ENCODE peak calls at places on chromosomes 2 and 18, in six cellular contexts. H is astrocyte of the cerebellum, O is Calu3, Z is psoas muscle, P is pancreas, M is BJ. X is an unnamed sample.

GRCh38 chr2:34353498-34354113 is 754.5 kb upstream of the FAM98A start:
- DNase-seq in M (no peak), O (no peak), H (no peak), P (no peak), Z (no peak), X (peak; percentile 6)

GRCh38 chr2:162007447-162008040 is 66.5 kb downstream of the DPP4 start:
- DNase-seq in M (no peak), O (no peak), Z (no peak), P (no peak), H (no peak), X (no peak)

GRCh38 chr2:164620873-164621760 is at the start of gene GRB14:
- DNase-seq in Z (peak; percentile 44), O (peak; percentile 94), H (no peak), P (peak; percentile 77), M (no peak), X (peak; percentile 33)

GRCh38 chr2:190490502-190490901 is 44.0 kb downstream of the NEMP2 start:
- DNase-seq in M (no peak), H (no peak), P (no peak), O (no peak), Z (no peak), X (no peak)

GRCh38 chr2:11559066-11559785 is 25.4 kb downstream of the GREB1 start:
- DNase-seq in O (no peak), H (no peak), Z (no peak), M (no peak), P (no peak), X (no peak)

GRCh38 chr2:102099536-102100293 is 42.8 kb upstream of the IL1R1 start:
- DNase-seq in O (no peak), M (no peak), P (no peak), Z (no peak), H (no peak), X (no peak)

GRCh38 chr2:197708331-197708730 is 3.2 kb downstream of the MARS2 start:
- DNase-seq in P (no peak), Z (no peak), O (no peak), M (no peak), H (no peak), X (no peak)

GRCh38 chr18:72427721-72428120 is 116.4 kb downstream of the CBLN2 start:
- DNase-seq in P (no peak), H (peak; percentile 11), O (no peak), Z (no peak), M (no peak), X (no peak)

GRCh38 chr2:10217499-10217861 is 85.2 kb upstream of the HPCAL1 start:
- DNase-seq in P (no peak), H (no peak), O (no peak), M (no peak), Z (no peak), X (no peak)

GRCh38 chr2:71611781-71612545 is 158.6 kb downstream of the DYSF start:
- DNase-seq in M (no peak), O (no peak), H (no peak), Z (peak; percentile 4), P (no peak), X (no peak)

GRCh38 chr18:22346968-22347611 is 70.6 kb downstream of the CTAGE1 start:
- DNase-seq in M (no peak), Z (peak; percentile 59), H (no peak), O (peak; percentile 72), P (peak; percentile 65), X (no peak)

GRCh38 chr2:173001664-173002604 is 73.7 kb upstream of the MAP3K20 start:
- DNase-seq in O (no peak), Z (no peak), M (no peak), H (no peak), P (no peak), X (no peak)

GRCh38 chr2:186641807-186642321 is 52.0 kb upstream of the FAM171B start:
- DNase-seq in H (peak; percentile 75), O (peak; percentile 51), Z (no peak), M (peak; percentile 28), P (peak; percentile 35), X (peak; percentile 55)

GRCh38 chr2:177604291-177605065 is 211.9 kb downstream of the AGPS start:
- DNase-seq in P (no peak), H (peak; percentile 56), Z (no peak), M (peak; percentile 64), O (peak; percentile 45), X (no peak)

GRCh38 chr2:216658702-216659231 is 25.5 kb downstream of the IGFBP2 start:
- DNase-seq in P (no peak), O (no peak), H (no peak), M (no peak), Z (no peak), X (no peak)

GRCh38 chr2:127080226-127080940 is 26.6 kb downstream of the BIN1 start:
- DNase-seq in H (no peak), Z (no peak), P (no peak), M (no peak), O (no peak), X (no peak)

GRCh38 chr18:46481048-46481846 is 175.8 kb downstream of the LOXHD1 start:
- DNase-seq in M (no peak), O (peak; percentile 72), P (peak; percentile 6), H (peak; percentile 13), Z (no peak), X (no peak)

GRCh38 chr2:240387669-240388358 is 47.6 kb upstream of the GPC1 start:
- DNase-seq in M (peak; percentile 71), P (no peak), O (peak; percentile 42), Z (peak; percentile 79), H (peak; percentile 59), X (no peak)

GRCh38 chr18:49613141-49613641 is 51.3 kb downstream of the LIPG start:
- DNase-seq in M (no peak), Z (no peak), H (peak; percentile 56), O (no peak), P (peak; percentile 31), X (no peak)

GRCh38 chr2:11610624-11611242 is 59.3 kb downstream of the NTSR2 start:
- DNase-seq in P (no peak), O (no peak), H (no peak), Z (no peak), M (no peak), X (no peak)

GRCh38 chr2:180124273-180124881 is 117.3 kb upstream of the CWC22 start:
- DNase-seq in H (peak; percentile 63), M (no peak), P (no peak), Z (no peak), O (peak; percentile 24), X (peak; percentile 74)

GRCh38 chr2:237120956-237121720 is 35.4 kb downstream of the COPS8 start:
- DNase-seq in M (no peak), Z (no peak), H (no peak), P (no peak), O (no peak), X (no peak)

GRCh38 chr2:237118731-237119130 is 33.0 kb downstream of the COPS8 start:
- DNase-seq in P (no peak), M (no peak), Z (no peak), O (no peak), H (no peak), X (no peak)

GRCh38 chr2:237124820-237125219 is 39.1 kb downstream of the COPS8 start:
- DNase-seq in M (no peak), H (no peak), O (no peak), P (no peak), Z (no peak), X (no peak)

GRCh38 chr2:237125967-237126366 is 40.3 kb downstream of the COPS8 start:
- DNase-seq in O (no peak), H (no peak), M (no peak), Z (no peak), P (no peak), X (no peak)

DNA sequence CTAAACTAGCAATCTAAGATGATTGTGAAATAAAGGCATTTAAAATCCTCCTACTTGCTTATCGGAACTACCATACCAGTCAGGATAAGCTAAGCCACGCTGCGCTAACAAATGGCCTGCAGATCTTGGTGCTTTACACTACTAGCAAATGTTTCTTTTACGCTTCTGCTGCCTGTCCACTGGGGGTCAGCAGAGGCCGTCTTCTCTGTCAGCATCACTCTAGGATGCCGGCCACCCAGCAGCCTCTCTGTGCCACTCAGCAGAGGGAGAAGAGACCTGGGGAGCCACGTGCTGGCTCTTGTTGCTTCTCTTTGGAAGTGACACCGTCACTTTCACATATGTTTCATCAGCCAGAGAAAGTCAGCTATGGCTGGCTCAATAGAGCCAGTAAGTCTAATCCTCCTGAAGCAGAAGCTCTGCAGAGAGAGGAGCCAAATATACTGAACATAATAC is 36.6 kb downstream of the COPS8 start:
- DNase-seq in H (peak; percentile 31), P (no peak), M (no peak), Z (peak; percentile 69), O (peak; percentile 84), X (no peak)
- TF ChIP-seq CTCF in H (peak; percentile 50), P (peak; percentile 22), M (peak; percentile 84), Z (peak; percentile 66), O (peak; percentile 85), X (peak; percentile 43)

GRCh38 chr2:1910562-1911256 is 166.4 kb upstream of the PXDN start:
- DNase-seq in P (no peak), Z (no peak), H (peak; percentile 15), M (no peak), O (no peak), X (no peak)
- TF ChIP-seq CTCF in P (no peak), Z (no peak), H (peak; percentile 69), M (peak; percentile 22), O (no peak), X (peak; percentile 48)

DNA sequence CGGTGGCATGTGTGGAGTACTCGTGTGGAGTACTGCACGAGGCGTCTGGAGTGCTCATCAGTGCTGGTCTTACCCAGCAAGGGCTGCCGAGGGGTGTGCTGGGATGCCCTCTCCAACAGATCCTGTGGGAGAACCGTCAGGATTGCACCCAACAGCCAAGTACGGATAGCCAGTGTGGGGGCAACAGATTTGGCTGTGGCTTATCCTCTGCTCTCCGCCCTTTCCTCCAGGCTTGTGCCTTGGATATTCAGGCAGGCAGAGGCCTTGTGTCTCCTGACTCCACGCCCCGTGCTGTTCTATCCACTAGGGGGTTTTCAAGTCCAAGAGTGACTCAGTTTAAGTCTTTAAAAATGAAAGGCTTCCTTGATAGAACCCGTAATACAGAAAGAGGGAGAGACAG is 321.0 kb upstream of the HS6ST1 start:
- DNase-seq in H (no peak), O (no peak), Z (no peak), P (no peak), M (no peak), X (no peak)
- TF ChIP-seq CTCF in H (no peak), O (no peak), Z (no peak), P (no peak), M (no peak), X (no peak)

GRCh38 chr2:199405241-199405640 is 52.5 kb downstream of the SATB2 start:
- DNase-seq in Z (no peak), M (no peak), H (no peak), O (no peak), P (no peak), X (no peak)
- TF ChIP-seq CTCF in Z (peak; percentile 15), M (peak; percentile 16), H (peak; percentile 28), O (no peak), P (no peak), X (no peak)

DNA sequence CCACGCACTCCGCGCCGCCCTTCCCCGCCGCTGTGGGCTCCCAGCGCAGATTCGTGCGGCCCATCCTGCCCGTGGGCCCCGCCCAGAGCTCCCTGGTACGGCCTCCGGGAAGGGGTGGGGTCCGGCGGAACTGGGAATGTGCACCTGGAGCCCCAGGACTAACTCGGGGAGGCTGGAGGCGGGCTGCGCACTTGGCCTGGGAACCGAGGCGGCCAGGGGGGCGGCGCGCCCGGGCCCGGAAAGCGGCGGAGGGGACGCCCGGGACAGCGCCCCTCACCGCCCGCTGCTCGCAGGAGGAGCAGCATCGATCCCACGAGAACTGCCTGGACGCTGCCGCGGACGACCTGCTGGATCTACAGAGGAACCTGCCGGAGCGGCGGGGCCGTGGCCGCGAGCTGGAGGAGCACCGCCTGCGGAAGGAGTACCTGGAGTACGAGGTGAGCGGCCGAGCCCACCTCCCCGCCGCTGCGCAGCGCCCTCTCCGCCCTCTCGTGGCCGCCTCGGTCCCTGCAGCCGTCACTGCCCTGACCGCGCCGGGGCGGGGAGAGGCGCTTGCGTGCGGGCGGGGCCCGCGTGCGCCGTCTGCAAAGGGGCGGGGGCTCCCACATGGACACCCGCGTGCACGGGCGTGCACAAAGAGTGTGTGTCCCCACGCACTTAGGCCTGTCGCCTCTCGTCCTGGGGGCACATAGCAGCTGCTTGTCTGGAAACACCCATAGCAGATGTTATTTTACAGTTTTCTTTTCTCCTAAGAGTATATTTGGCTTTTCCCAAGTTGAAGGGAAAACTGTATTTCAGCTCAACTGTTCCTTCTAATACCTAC is 25.2 kb downstream of the PSD4 start:
- DNase-seq in M (no peak), O (peak; percentile 94), P (peak; percentile 93), H (no peak), Z (peak; percentile 77), X (no peak)
- TF ChIP-seq CTCF in M (peak; percentile 67), O (peak; percentile 97), P (peak; percentile 98), H (peak; percentile 74), Z (peak; percentile 84), X (peak; percentile 93)

X was measured in LNCaP clone FGC.